ENCODE peak calls at places on chromosomes 12 and 14, in six cellular contexts. A is CD4-positive, alpha-beta memory T cell; N is lung; X is mucosa of descending colon; G is CD8-positive, alpha-beta memory T cell; K is ascending aorta. O is an unnamed sample.

GRCh38 chr12:3247077-3247476 is 169.9 kb downstream of the TSPAN9 start:
- DNase-seq in G (no peak), K (no peak), X (no peak), A (no peak), N (no peak), O (no peak)

GRCh38 chr14:68619805-68620574 is 172.9 kb downstream of the ZFP36L1 start:
- DNase-seq in G (no peak), K (no peak), N (no peak), A (no peak), X (no peak), O (no peak)

GRCh38 chr14:100359111-100359510 is 36.0 kb downstream of the SLC25A47 start:
- DNase-seq in N (no peak), X (no peak), A (no peak), G (no peak), K (no peak), O (no peak)

GRCh38 chr12:110649341-110649847 is 35.5 kb downstream of the TCTN1 start:
- DNase-seq in X (no peak), A (no peak), K (no peak), N (no peak), G (no peak), O (no peak)

GRCh38 chr12:8913702-8914032 is 642 bp upstream of the PHC1 start:
- DNase-seq in X (no peak), A (no peak), K (no peak), N (no peak), G (no peak), O (no peak)

GRCh38 chr12:106493531-106493930 is 89.3 kb upstream of the RFX4 start:
- DNase-seq in X (no peak), A (no peak), K (no peak), N (no peak), G (no peak), O (no peak)

GRCh38 chr12:75638792-75639191 is 127.4 kb upstream of the KRR1 start:
- DNase-seq in A (no peak), X (no peak), K (no peak), N (no peak), G (no peak), O (no peak)

GRCh38 chr14:96242126-96242525 is 13.9 kb upstream of the BDKRB1 start:
- DNase-seq in X (no peak), A (no peak), K (no peak), N (no peak), G (no peak), O (no peak)

GRCh38 chr14:68088463-68088862 is 268.9 kb downstream of the RAD51B start:
- DNase-seq in A (no peak), K (no peak), X (no peak), N (no peak), G (no peak), O (no peak)

GRCh38 chr12:64679487-64679983 is 69.2 kb downstream of the RASSF3 start:
- DNase-seq in G (peak; percentile 50), X (peak; percentile 85), A (peak; percentile 79), K (peak; percentile 81), N (peak; percentile 72), O (peak; percentile 58)

GRCh38 chr14:55129086-55129427 is at the start of gene LGALS3:
- DNase-seq in G (peak; percentile 38), A (peak; percentile 29), X (peak; percentile 88), K (no peak), N (peak; percentile 74), O (peak; percentile 74)

GRCh38 chr12:89893972-89894706 is 185.5 kb upstream of the ATP2B1 start:
- DNase-seq in N (no peak), A (no peak), K (no peak), X (no peak), G (no peak), O (no peak)

GRCh38 chr12:53160673-53161072 is 19.8 kb upstream of the ZNF740 start:
- DNase-seq in G (no peak), A (no peak), K (no peak), X (no peak), N (no peak), O (no peak)
- H3K4me1 ChIP-seq in G (peaks cover 8% of the 10 kb centered on the region), A (peaks cover 10% of the 10 kb centered on the region), K (peaks cover 13% of the 10 kb centered on the region), X (no peaks in the 10 kb centered on the region), N (no peaks in the 10 kb centered on the region), O (no peaks in the 10 kb centered on the region)

GRCh38 chr12:15701721-15702156 is 87.4 kb downstream of the EPS8 start:
- DNase-seq in G (no peak), N (no peak), X (no peak), A (no peak), K (no peak), O (no peak)
- H3K4me1 ChIP-seq in G (no peaks in the 10 kb centered on the region), N (no peaks in the 10 kb centered on the region), X (peaks cover 53% of the 10 kb centered on the region), A (peaks cover 9% of the 10 kb centered on the region), K (peaks cover 9% of the 10 kb centered on the region), O (no peaks in the 10 kb centered on the region)

GRCh38 chr14:70801836-70802235 is 7.5 kb downstream of the MAP3K9 start:
- DNase-seq in N (no peak), K (no peak), G (no peak), X (no peak), A (no peak), O (no peak)

GRCh38 chr14:70802379-70802778 is 6.9 kb downstream of the MAP3K9 start:
- DNase-seq in A (no peak), X (no peak), N (no peak), K (no peak), G (no peak), O (no peak)

GRCh38 chr14:70808023-70808401 is 1.3 kb downstream of the MAP3K9 start:
- DNase-seq in K (no peak), N (peak; percentile 54), G (peak; percentile 43), A (peak; percentile 49), X (peak; percentile 63), O (no peak)

GRCh38 chr14:70803321-70804110 is 5.8 kb downstream of the MAP3K9 start:
- DNase-seq in N (no peak), K (no peak), G (no peak), X (no peak), A (no peak), O (no peak)

GRCh38 chr14:70804556-70805162 is 4.7 kb downstream of the MAP3K9 start:
- DNase-seq in G (no peak), X (no peak), N (no peak), A (no peak), K (no peak), O (no peak)
- H3K4me1 ChIP-seq in G (peaks cover 6% of the 10 kb centered on the region), X (no peaks in the 10 kb centered on the region), N (no peaks in the 10 kb centered on the region), A (peaks cover 10% of the 10 kb centered on the region), K (peaks cover 3% of the 10 kb centered on the region), O (no peaks in the 10 kb centered on the region)

DNA sequence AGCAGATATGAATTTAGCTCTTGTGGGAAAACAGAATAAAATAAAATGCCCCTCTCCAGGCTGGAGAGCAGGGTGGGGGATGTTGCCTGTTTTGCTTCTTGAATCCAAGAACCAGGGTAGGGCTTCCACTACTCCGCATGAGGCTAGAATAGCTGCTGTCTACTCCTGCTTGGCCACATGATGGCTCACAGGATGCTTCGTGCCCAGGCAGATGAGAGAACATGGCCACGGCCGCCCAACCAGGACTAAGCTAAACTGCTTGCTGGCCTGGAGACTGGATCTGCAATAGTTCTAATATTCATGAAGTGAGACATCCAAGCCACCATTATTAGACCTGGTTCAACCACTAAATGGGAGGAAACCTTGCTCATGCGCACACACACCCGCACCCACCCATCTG is 122.2 kb upstream of the METAP2 start:
- DNase-seq in X (no peak), A (no peak), K (no peak), G (no peak), N (no peak), O (peak; percentile 38)
- H3K4me1 ChIP-seq in X (no peaks in the 10 kb centered on the region), A (no peaks in the 10 kb centered on the region), K (no peaks in the 10 kb centered on the region), G (no peaks in the 10 kb centered on the region), N (no peaks in the 10 kb centered on the region), O (no peaks in the 10 kb centered on the region)

GRCh38 chr12:2240984-2241383 is 188.2 kb downstream of the CACNA1C start:
- DNase-seq in G (no peak), X (no peak), K (no peak), A (no peak), N (no peak), O (no peak)

GRCh38 chr12:2239376-2240010 is 186.7 kb downstream of the CACNA1C start:
- DNase-seq in K (no peak), A (no peak), X (no peak), G (no peak), N (no peak), O (no peak)

GRCh38 chr12:2236501-2237294 is 183.9 kb downstream of the CACNA1C start:
- DNase-seq in K (no peak), G (no peak), A (no peak), X (no peak), N (no peak), O (no peak)

GRCh38 chr12:2240390-2240789 is 187.6 kb downstream of the CACNA1C start:
- DNase-seq in N (no peak), X (no peak), A (no peak), K (no peak), G (no peak), O (no peak)

DNA sequence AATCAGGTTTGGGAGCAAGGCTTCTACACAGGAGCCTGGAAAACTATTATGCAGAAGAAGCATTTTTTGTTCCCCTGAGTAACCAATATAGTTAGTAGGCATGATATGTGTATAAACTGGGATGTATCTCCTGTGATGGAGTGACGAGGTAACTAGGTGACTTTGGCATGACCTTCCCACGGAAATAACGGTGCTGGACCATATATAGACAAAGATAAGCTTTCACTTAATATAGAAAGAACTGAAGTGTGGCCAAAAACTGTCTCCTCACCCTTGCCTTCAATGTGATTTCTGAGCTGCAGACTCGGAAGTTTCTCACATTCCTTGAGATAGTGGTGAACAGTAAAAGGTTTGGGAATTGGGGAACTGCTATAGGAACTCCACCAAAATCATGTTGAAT is 185.3 kb downstream of the CACNA1C start:
- DNase-seq in K (no peak), X (no peak), A (no peak), N (no peak), G (no peak), O (no peak)
- H3K4me1 ChIP-seq in K (peaks cover 5% of the 10 kb centered on the region), X (no peaks in the 10 kb centered on the region), A (no peaks in the 10 kb centered on the region), N (peaks cover 32% of the 10 kb centered on the region), G (no peaks in the 10 kb centered on the region), O (no peaks in the 10 kb centered on the region)

GRCh38 chr14:61358812-61359211 is 37.4 kb downstream of the PRKCH start:
- DNase-seq in X (no peak), N (no peak), K (no peak), G (no peak), A (no peak), O (no peak)
- H3K4me1 ChIP-seq in X (no peaks in the 10 kb centered on the region), N (peaks cover 15% of the 10 kb centered on the region), K (no peaks in the 10 kb centered on the region), G (peaks cover 97% of the 10 kb centered on the region), A (peaks cover 98% of the 10 kb centered on the region), O (no peaks in the 10 kb centered on the region)